ENCODE peak calls at places on chromosome 6, in nine cellular contexts. F is GM12865; K is EH; H is COR-L47; U is activated T-cell treated with anti-CD3 and anti-CD28 coated beads, Interleukin-2, amount 50 U/mL, for 24 hours; X is ELF-1; N is stimulated activated naive B cell treated with anti-CD40 and anti-IgM and Interleukin-4, amounts not matched to agents 10 μg/mL and 1 μg/mL and 100 μg/mL, for 72 hours; P is left ventricle myocardium inferior; M is HCT116. Q is an unnamed sample.

GRCh38 chr6:28353981-28354676 is 4.4 kb downstream of the ZKSCAN3 start:
- DNase-seq in M (peak), H (peak), F (no peak), P (peak), X (no peak), K (no peak), N (no peak), U (no peak), Q (peak)

GRCh38 chr6:157867155-157867559 is 44.1 kb downstream of the SNX9 start:
- DNase-seq in X (no peak), N (no peak), M (no peak), P (no peak), U (no peak), K (peak), H (no peak), F (no peak), Q (peak)

GRCh38 chr6:138420356-138420755 is 16.3 kb downstream of the HEBP2 start:
- DNase-seq in H (no peak), F (no peak), M (no peak), K (no peak), X (no peak), U (no peak), N (no peak), P (no peak), Q (no peak)

GRCh38 chr6:140931581-140931980 is 1201.1 kb upstream of the GJE1 start:
- DNase-seq in M (no peak), X (no peak), U (no peak), F (no peak), H (no peak), N (no peak), P (no peak), K (no peak), Q (no peak)

GRCh38 chr6:52612336-52613096 is 35.7 kb upstream of the TRAM2 start:
- DNase-seq in U (no peak), M (no peak), X (no peak), N (no peak), K (peak), P (no peak), H (no peak), F (no peak), Q (peak)

GRCh38 chr6:131946404-131946991 is 4.7 kb downstream of the CCN2 start:
- DNase-seq in F (no peak), H (no peak), P (no peak), M (no peak), K (peak), U (no peak), X (no peak), N (no peak), Q (peak)

GRCh38 chr6:7910654-7911344 is at the start of gene TXNDC5:
- DNase-seq in N (peak), H (peak), U (peak), M (no peak), F (peak), X (peak), K (peak), P (peak), Q (peak)

GRCh38 chr6:39048481-39049399 is at the start of gene GLP1R:
- DNase-seq in K (no peak), F (no peak), X (no peak), H (no peak), M (no peak), P (peak), N (no peak), U (peak), Q (no peak)

GRCh38 chr6:44966449-44967091 is 361.6 kb upstream of the RUNX2 start:
- DNase-seq in K (peak), X (no peak), H (no peak), N (no peak), F (no peak), P (no peak), M (peak), U (no peak), Q (peak)

GRCh38 chr6:149223120-149223775 is 94.3 kb upstream of the TAB2 start:
- DNase-seq in X (no peak), H (no peak), K (no peak), P (no peak), F (no peak), U (no peak), M (no peak), N (no peak), Q (peak)

GRCh38 chr6:40623178-40623577 is 36.0 kb upstream of the LRFN2 start:
- DNase-seq in H (no peak), N (no peak), F (no peak), K (no peak), P (no peak), X (no peak), M (no peak), U (no peak), Q (no peak)

GRCh38 chr6:154403803-154404202 is 47.2 kb upstream of the IPCEF1 start:
- DNase-seq in P (no peak), M (no peak), H (peak), U (no peak), K (peak), N (no peak), F (no peak), X (no peak), Q (peak)

GRCh38 chr6:97465877-97466710 is 183.1 kb upstream of the MMS22L start:
- DNase-seq in M (no peak), U (no peak), P (no peak), H (no peak), X (peak), F (no peak), N (no peak), K (no peak), Q (no peak)

GRCh38 chr6:42217165-42217522 is 517 bp downstream of the MRPS10 start:
- DNase-seq in N (no peak), H (no peak), M (no peak), F (no peak), U (no peak), X (no peak), K (peak), P (no peak), Q (no peak)

GRCh38 chr6:134373282-134373922 is 55.5 kb upstream of the SGK1 start:
- DNase-seq in H (no peak), K (peak), X (no peak), P (peak), U (no peak), F (peak), N (peak), M (no peak), Q (peak)

GRCh38 chr6:88166901-88167624 is 916 bp upstream of the CNR1 start:
- DNase-seq in P (no peak), U (peak), N (peak), X (peak), K (no peak), M (no peak), F (peak), H (no peak), Q (peak)

GRCh38 chr6:41693866-41694265 is 41.5 kb downstream of the TFEB start:
- DNase-seq in F (no peak), M (no peak), P (no peak), K (no peak), U (no peak), H (no peak), N (no peak), X (no peak), Q (no peak)

GRCh38 chr6:72861935-72862432 is 240.1 kb downstream of the KCNQ5 start:
- DNase-seq in M (no peak), H (no peak), U (no peak), F (peak), P (no peak), X (no peak), N (peak), K (peak), Q (peak)

GRCh38 chr6:34817337-34817910 is 25.5 kb downstream of the BLTP3A start:
- DNase-seq in H (no peak), M (no peak), N (no peak), F (peak), P (no peak), X (no peak), K (peak), U (no peak), Q (no peak)

GRCh38 chr6:3031857-3032256 is 32.2 kb downstream of the NQO2 start:
- DNase-seq in X (no peak), P (no peak), M (no peak), K (no peak), H (peak), F (peak), U (no peak), N (no peak), Q (no peak)

GRCh38 chr6:136921936-136922679 is at the start of gene SLC35D3:
- DNase-seq in N (no peak), F (peak), K (peak), X (peak), U (peak), M (no peak), H (no peak), P (no peak), Q (no peak)

GRCh38 chr6:22071655-22072054 is 225.2 kb downstream of the PRL start:
- DNase-seq in F (peak), P (peak), H (no peak), U (no peak), K (peak), X (peak), N (no peak), M (no peak), Q (peak)

GRCh38 chr6:128025478-128025877 is 124.6 kb upstream of the THEMIS start:
- DNase-seq in N (no peak), K (no peak), U (no peak), P (no peak), H (no peak), F (no peak), X (no peak), M (no peak), Q (no peak)

Q was measured in choroid plexus epithelial cell.